ENCODE peak calls at places on chromosomes 4 and X, in six cellular contexts. B is NCI-H1092 treated with DMSO at 0.1 percent for 48 hours; T is Right ventricle myocardium superior; I is stimulated activated CD8-positive, alpha-beta memory T cell treated with anti-CD3 and anti-CD28 coated beads, Interleukin-12 subunit alpha, Interleukin-12 subunit beta, amount 100 ng/mL, for 4 hours; E is GM12891; H is HCT116. L is an unnamed sample.

GRCh38 chr4:128583753-128584712 is 225.5 kb upstream of the JADE1 start:
- DNase-seq in B (peak), T (peak), I (no peak), E (no peak), H (no peak), L (no peak)

GRCh38 chr4:113784497-113785254 is 23.1 kb upstream of the CAMK2D start:
- DNase-seq in B (no peak), T (no peak), I (no peak), E (no peak), H (peak), L (peak)

GRCh38 chrX:8607326-8607725 is 124.6 kb downstream of the ANOS1 start:
- DNase-seq in B (no peak), T (no peak), I (no peak), E (no peak), H (no peak), L (no peak)

GRCh38 chr4:7979652-7979968 is 39.9 kb upstream of the AFAP1 start:
- DNase-seq in B (no peak), T (no peak), I (no peak), E (no peak), H (no peak), L (no peak)

GRCh38 chr4:93444860-93445259 is 383.7 kb upstream of the ATOH1 start:
- DNase-seq in B (no peak), T (no peak), I (no peak), E (no peak), H (no peak), L (no peak)

GRCh38 chr4:34893382-34893781 is 1350.9 kb downstream of the ARAP2 start:
- DNase-seq in B (no peak), T (no peak), I (no peak), E (no peak), H (no peak), L (no peak)

GRCh38 chrX:115503099-115503498 is 57.9 kb upstream of the PLS3 start:
- DNase-seq in B (no peak), T (no peak), I (no peak), E (no peak), H (no peak), L (no peak)

GRCh38 chr4:183757105-183757504 is 98.0 kb downstream of the TRAPPC11 start:
- DNase-seq in B (no peak), T (no peak), I (no peak), E (no peak), H (no peak), L (no peak)

GRCh38 chrX:153476628-153477027 is 6.3 kb upstream of the HAUS7 start:
- DNase-seq in B (no peak), T (peak), I (no peak), E (no peak), H (no peak), L (no peak)